ENCODE peak calls at places on chromosome 22, in five cellular contexts. P is IMR-90, Q is SJSA1, X is lung, M is tibial artery. E is an unnamed sample. For H3K27me3 and H3K4me1, the result is how much of the 10 kb centered on the place peaks cover.

GRCh38 chr22:39719559-39720450 is 149.3 kb downstream of the CACNA1I start:
- DNase-seq in P (no peak), X (no peak), Q (no peak), M (peak), E (no peak)

GRCh38 chr22:30250713-30251267 is 4.2 kb upstream of the LIF start:
- DNase-seq in M (no peak), P (peak), Q (peak), X (no peak), E (no peak)

GRCh38 chr22:25420471-25420924 is 144.0 kb upstream of the GRK3 start:
- DNase-seq in P (no peak), X (no peak), M (no peak), Q (no peak), E (no peak)

GRCh38 chr22:46865642-46866041 is 103.2 kb downstream of the TBC1D22A start:
- DNase-seq in P (no peak), M (no peak), Q (no peak), X (no peak), E (no peak)

GRCh38 chr22:48315415-48316244 is 1512.0 kb downstream of the BRD1 start:
- DNase-seq in Q (no peak), P (no peak), X (no peak), M (no peak), E (peak)

GRCh38 chr22:40499187-40499753 is 128.9 kb downstream of the SGSM3 start:
- DNase-seq in P (peak), Q (peak), M (peak), X (no peak), E (peak)

GRCh38 chr22:44003776-44004460 is 20.2 kb upstream of the PARVB start:
- DNase-seq in M (no peak), P (no peak), Q (no peak), X (no peak), E (no peak)

GRCh38 chr22:39530136-39530535 is 2.4 kb downstream of the RPS19BP1 start:
- DNase-seq in P (no peak), X (no peak), M (no peak), Q (no peak), E (no peak)

GRCh38 chr22:43827926-43828710 is 16.0 kb upstream of the EFCAB6 start:
- DNase-seq in M (peak), X (no peak), P (no peak), Q (no peak), E (no peak)

GRCh38 chr22:40720538-40721256 is 41.4 kb downstream of the MCHR1 start:
- DNase-seq in Q (no peak), M (no peak), X (no peak), P (peak), E (no peak)

GRCh38 chr22:30420401-30421178 is 5.0 kb upstream of the MTFP1 start:
- DNase-seq in X (no peak), M (no peak), P (peak), Q (peak), E (no peak)

GRCh38 chr22:41917906-41918791 is 3.3 kb upstream of the SHISA8 start:
- DNase-seq in Q (no peak), M (no peak), P (peak), X (no peak), E (peak)

GRCh38 chr22:32707971-32708370 is 93.5 kb upstream of the TIMP3 start:
- DNase-seq in X (no peak), P (no peak), M (no peak), Q (no peak), E (no peak)

GRCh38 chr22:24104307-24105017 is 76.8 kb upstream of the SUSD2 start:
- DNase-seq in X (no peak), P (no peak), Q (no peak), M (peak), E (no peak)

GRCh38 chr22:41092023-41092817 is at the start of gene EP300:
- DNase-seq in X (peak), P (peak), Q (peak), M (peak), E (peak)

GRCh38 chr22:46539169-46539568 is 1.7 kb upstream of the CELSR1 start:
- DNase-seq in M (no peak), Q (no peak), X (peak), P (no peak), E (no peak)

GRCh38 chr22:33838644-33839043 is 81.6 kb downstream of the LARGE1 start:
- DNase-seq in M (no peak), X (no peak), P (no peak), Q (peak), E (no peak)

GRCh38 chr22:44728761-44729261 is 23.6 kb upstream of the ARHGAP8 start:
- DNase-seq in X (no peak), M (no peak), P (no peak), Q (no peak), E (no peak)

GRCh38 chr22:49936018-49936972 is 17.9 kb downstream of the CRELD2 start:
- DNase-seq in P (peak), M (peak), Q (peak), X (peak), E (peak)

GRCh38 chr22:17945851-17946690 is 78.3 kb downstream of the MICAL3 start:
- DNase-seq in P (no peak), X (no peak), M (no peak), Q (no peak), E (no peak)
- H3K27ac ChIP-seq in P (no peak), X (no peak), M (peak), Q (no peak), E (no peak)

GRCh38 chr22:37092997-37093396 is 16.5 kb downstream of the TMPRSS6 start:
- DNase-seq in M (no peak), P (no peak), X (no peak), Q (no peak), E (no peak)

GRCh38 chr22:37090920-37091688 is 18.4 kb downstream of the TMPRSS6 start:
- DNase-seq in X (no peak), P (no peak), M (no peak), Q (no peak), E (peak)

GRCh38 chr22:37089451-37089850 is 20.1 kb downstream of the TMPRSS6 start:
- DNase-seq in P (peak), M (no peak), X (no peak), Q (no peak), E (no peak)

GRCh38 chr22:37094239-37094638 is 15.3 kb downstream of the TMPRSS6 start:
- DNase-seq in Q (no peak), P (no peak), M (no peak), X (no peak), E (no peak)

GRCh38 chr22:37091986-37092385 is 17.5 kb downstream of the TMPRSS6 start:
- DNase-seq in X (no peak), Q (no peak), P (no peak), M (no peak), E (no peak)
- H3K27me3 ChIP-seq in X (under half), Q (under half), P (under half), M (half or more), E (under half)

DNA sequence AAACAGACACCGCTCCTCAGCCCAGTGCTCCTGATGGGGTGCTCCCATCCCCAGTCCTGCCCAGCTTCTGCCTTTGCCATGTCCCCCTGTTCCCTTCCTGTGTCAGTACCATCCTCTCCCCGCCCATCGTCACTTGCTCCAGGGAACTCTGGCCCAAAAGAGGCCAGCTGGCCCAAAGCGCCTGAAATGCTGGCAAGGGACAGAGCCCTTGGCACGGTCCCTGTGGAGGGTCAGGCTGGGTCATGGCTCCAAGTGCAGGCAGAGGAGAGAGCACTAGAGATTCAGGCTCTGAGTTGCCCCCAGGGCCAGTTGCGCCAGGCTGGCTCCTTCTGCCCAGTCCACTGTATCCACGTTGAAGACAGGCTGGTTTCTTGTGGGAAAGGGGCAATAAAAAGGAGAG is 8.4 kb upstream of the HDHD5 start:
- DNase-seq in P (no peak), X (no peak), M (peak), Q (no peak), E (no peak)
- H3K4me1 ChIP-seq in P (under half), X (under half), M (under half), Q (under half), E (under half)

DNA sequence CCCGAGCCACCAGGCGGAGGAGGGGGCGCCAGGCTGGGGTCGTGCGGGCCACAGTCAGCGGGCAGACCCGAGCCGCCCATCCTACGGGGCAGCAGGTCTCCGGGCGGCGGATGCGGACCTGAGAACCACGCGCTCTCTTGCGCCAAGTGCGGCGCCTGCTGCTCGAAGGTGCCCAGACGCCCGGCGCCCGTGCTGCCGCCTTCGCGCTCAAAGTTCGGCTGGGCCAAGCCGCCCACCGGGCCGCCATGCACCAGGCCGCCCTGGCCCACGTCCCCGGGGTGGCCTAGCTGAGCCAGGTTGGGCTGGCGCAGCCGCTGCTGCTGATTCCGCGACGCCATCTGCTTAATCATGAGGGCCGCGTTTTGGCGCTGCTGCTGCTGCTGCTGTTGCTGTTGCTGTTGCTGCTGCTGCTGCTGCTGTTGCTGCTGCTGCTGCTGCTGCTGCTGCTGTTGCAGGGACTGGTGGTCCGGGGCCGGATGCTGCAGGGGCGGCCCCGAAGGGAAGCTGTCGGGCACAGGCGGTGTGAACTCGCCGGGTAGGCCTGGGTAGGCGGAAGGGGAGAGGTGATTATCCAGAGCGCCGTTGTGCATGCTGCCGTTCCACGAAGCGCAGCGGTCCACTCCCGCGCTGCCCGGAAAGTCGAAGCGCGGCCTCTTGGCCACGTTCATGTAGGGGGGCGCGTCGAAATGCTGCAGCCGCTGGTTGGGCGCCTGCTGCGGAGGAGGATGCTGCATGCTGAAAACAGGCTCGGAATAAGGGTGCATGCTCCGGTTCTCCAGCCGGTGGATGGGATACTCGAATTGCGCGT is 2.8 kb downstream of the MN1 start:
- DNase-seq in M (peak), P (no peak), Q (no peak), X (no peak), E (peak)
- H3K27ac ChIP-seq in M (peak), P (no peak), Q (no peak), X (no peak), E (peak)

DNA sequence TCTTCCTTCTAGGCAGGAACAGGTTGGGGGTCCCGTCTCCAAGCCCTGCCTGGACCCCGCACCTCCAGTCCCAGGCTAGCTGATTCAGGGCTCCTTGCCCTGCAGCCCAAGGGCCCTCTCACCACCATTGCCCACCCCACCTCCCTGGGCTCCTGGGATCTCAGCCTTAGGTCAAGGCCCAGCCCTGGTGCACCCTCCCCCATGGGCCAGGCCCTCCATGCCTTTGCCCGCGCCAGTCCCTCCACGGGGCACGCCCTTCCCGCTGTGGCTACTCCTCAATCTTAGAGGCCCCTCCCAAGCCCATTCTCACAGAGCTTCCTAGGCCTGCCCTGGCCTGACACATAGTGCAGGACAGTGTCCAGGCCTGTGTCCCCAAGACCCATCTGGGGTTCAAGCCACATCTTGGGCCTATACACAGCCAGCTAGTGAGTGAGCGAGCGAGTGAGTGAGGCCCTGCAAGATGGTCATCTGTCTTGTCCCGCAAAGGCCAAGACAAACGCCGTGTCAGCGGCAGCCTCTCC is 6.9 kb downstream of the GP1BB start:
- DNase-seq in M (no peak), Q (no peak), X (no peak), P (no peak), E (no peak)
- H3K27me3 ChIP-seq in M (under half), Q (under half), X (under half), P (under half), E (under half)

GRCh38 chr22:35334010-35334409 is 34.3 kb downstream of the TOM1 start:
- DNase-seq in M (no peak), Q (no peak), X (no peak), P (no peak), E (no peak)

GRCh38 chr22:35337932-35338331 is 38.2 kb downstream of the TOM1 start:
- DNase-seq in P (no peak), X (no peak), Q (no peak), M (no peak), E (no peak)

GRCh38 chr22:35333220-35333619 is 33.5 kb downstream of the TOM1 start:
- DNase-seq in Q (no peak), X (no peak), P (no peak), M (no peak), E (no peak)

GRCh38 chr22:35335468-35335867 is 35.8 kb downstream of the TOM1 start:
- DNase-seq in Q (no peak), P (no peak), M (no peak), X (no peak), E (peak)

GRCh38 chr22:35335936-35336781 is 36.5 kb downstream of the TOM1 start:
- DNase-seq in P (no peak), Q (no peak), X (no peak), M (no peak), E (no peak)
- H3K4me1 ChIP-seq in P (under half), Q (under half), X (under half), M (under half), E (under half)